ENCODE peak calls at places on chromosomes 7 and 10, in four cellular contexts. One of them, this sample, is unnamed.

GRCh38 chr10:88920198-88920597 is 32.4 kb downstream of the ACTA2 start:
- DNase-seq in heart left ventricle: no peak
- DNase-seq in right lobe of liver: no peak
- DNase-seq in HCT116: no peak
- DNase-seq in this sample: no peak

GRCh38 chr7:73909996-73910395 is 49.0 kb downstream of the TMEM270 start:
- DNase-seq in heart left ventricle: no peak
- DNase-seq in right lobe of liver: no peak
- DNase-seq in HCT116: no peak
- DNase-seq in this sample: no peak

GRCh38 chr7:43905954-43906326 is 456 bp downstream of the URGCP start:
- DNase-seq in heart left ventricle: peak; percentile 21
- DNase-seq in right lobe of liver: peak; percentile 33
- DNase-seq in HCT116: no peak
- DNase-seq in this sample: peak; percentile 38

GRCh38 chr7:44448456-44448855 is 42.0 kb downstream of the NUDCD3 start:
- DNase-seq in heart left ventricle: no peak
- DNase-seq in right lobe of liver: no peak
- DNase-seq in HCT116: no peak
- DNase-seq in this sample: no peak

GRCh38 chr10:88114368-88114767 is 250.9 kb downstream of the PTEN start:
- DNase-seq in heart left ventricle: peak; percentile 44
- DNase-seq in right lobe of liver: peak; percentile 41
- DNase-seq in HCT116: peak; percentile 35
- DNase-seq in this sample: peak; percentile 56

GRCh38 chr7:131945313-131945831 is 388.9 kb upstream of the PODXL start:
- DNase-seq in heart left ventricle: peak; percentile 23
- DNase-seq in right lobe of liver: peak; percentile 38
- DNase-seq in HCT116: peak; percentile 15
- DNase-seq in this sample: peak; percentile 38

GRCh38 chr10:9211228-9211627 is 1156.7 kb downstream of the GATA3 start:
- DNase-seq in heart left ventricle: no peak
- DNase-seq in right lobe of liver: no peak
- DNase-seq in HCT116: no peak
- DNase-seq in this sample: no peak

GRCh38 chr7:47905071-47905920 is 43.0 kb downstream of the PKD1L1 start:
- DNase-seq in heart left ventricle: no peak
- DNase-seq in right lobe of liver: no peak
- DNase-seq in HCT116: no peak
- DNase-seq in this sample: no peak

GRCh38 chr10:72387187-72387586 is 32.5 kb upstream of the DNAJB12 start:
- DNase-seq in heart left ventricle: no peak
- DNase-seq in right lobe of liver: no peak
- DNase-seq in HCT116: no peak
- DNase-seq in this sample: no peak

GRCh38 chr7:84912993-84913635 is 273.7 kb downstream of the SEMA3D start:
- DNase-seq in heart left ventricle: no peak
- DNase-seq in right lobe of liver: no peak
- DNase-seq in HCT116: no peak
- DNase-seq in this sample: no peak

GRCh38 chr10:126562209-126562680 is 108.2 kb downstream of the C10orf90 start:
- DNase-seq in heart left ventricle: no peak
- DNase-seq in right lobe of liver: no peak
- DNase-seq in HCT116: no peak
- DNase-seq in this sample: no peak

GRCh38 chr7:6409991-6410693 is 37.6 kb downstream of the DAGLB start:
- DNase-seq in heart left ventricle: no peak
- DNase-seq in right lobe of liver: no peak
- DNase-seq in HCT116: no peak
- DNase-seq in this sample: no peak

GRCh38 chr7:92292981-92293380 is 47.2 kb downstream of the ANKIB1 start:
- DNase-seq in heart left ventricle: no peak
- DNase-seq in right lobe of liver: no peak
- DNase-seq in HCT116: no peak
- DNase-seq in this sample: no peak

GRCh38 chr7:7103343-7104313 is 78.7 kb upstream of the C1GALT1 start:
- DNase-seq in heart left ventricle: no peak
- DNase-seq in right lobe of liver: no peak
- DNase-seq in HCT116: peak; percentile 48
- DNase-seq in this sample: no peak

GRCh38 chr7:32070406-32071360 is at the start of gene PDE1C:
- DNase-seq in heart left ventricle: peak; percentile 78
- DNase-seq in right lobe of liver: no peak
- DNase-seq in HCT116: no peak
- DNase-seq in this sample: peak; percentile 5

DNA sequence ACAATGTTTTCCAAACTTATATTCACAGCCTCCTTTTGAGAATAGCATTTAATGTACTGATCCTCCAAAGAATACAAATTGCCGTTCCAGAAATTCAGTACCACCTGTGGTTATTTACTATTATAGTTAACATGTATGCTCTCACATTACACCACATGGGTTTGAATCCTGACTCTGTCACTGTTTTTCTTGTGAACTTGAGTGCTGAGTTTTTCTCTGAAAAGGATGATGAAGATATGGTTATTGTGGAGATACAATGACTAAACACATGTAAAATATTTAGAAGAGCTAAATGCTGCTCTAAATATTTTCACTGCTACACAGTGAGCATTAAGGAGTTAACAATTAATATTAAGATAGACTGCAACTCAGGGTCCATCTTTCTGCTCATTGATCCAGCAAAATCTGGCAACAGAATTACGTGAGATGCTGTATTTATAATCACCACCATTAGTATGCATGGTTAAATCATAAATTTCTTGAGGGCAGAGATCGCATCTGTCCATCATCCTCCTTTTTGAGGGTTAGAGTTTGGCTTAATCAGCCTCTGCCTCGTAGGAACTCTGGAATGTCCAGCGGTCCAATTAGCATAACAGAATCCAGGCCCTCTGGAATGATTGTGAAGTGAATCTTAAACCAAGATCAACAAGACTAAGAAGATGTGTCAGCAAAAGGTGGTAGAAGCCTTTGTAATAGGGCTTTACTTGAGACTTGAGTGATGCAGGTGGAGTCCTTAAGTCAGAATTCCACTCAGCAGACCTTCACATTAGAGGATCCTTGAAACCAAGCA is 152.8 kb downstream of the MACC1 start:
- DNase-seq in heart left ventricle: no peak
- DNase-seq in right lobe of liver: no peak
- DNase-seq in HCT116: no peak
- DNase-seq in this sample: no peak
- H3K4me3 ChIP-seq in heart left ventricle: no peak overlapping the region
- H3K4me3 ChIP-seq in right lobe of liver: no peak overlapping the region
- H3K4me3 ChIP-seq in HCT116: no peak overlapping the region
- H3K4me3 ChIP-seq in this sample: no peak overlapping the region

GRCh38 chr10:80498039-80498832 is 39.5 kb upstream of the SH2D4B start:
- DNase-seq in heart left ventricle: no peak
- DNase-seq in right lobe of liver: no peak
- DNase-seq in HCT116: no peak
- DNase-seq in this sample: no peak

GRCh38 chr10:80497187-80498038 is 40.3 kb upstream of the SH2D4B start:
- DNase-seq in heart left ventricle: peak; percentile 66
- DNase-seq in right lobe of liver: peak; percentile 67
- DNase-seq in HCT116: no peak
- DNase-seq in this sample: no peak

GRCh38 chr10:80496555-80497172 is 41.0 kb upstream of the SH2D4B start:
- DNase-seq in heart left ventricle: no peak
- DNase-seq in right lobe of liver: no peak
- DNase-seq in HCT116: no peak
- DNase-seq in this sample: no peak

GRCh38 chr10:80500572-80501380 is 36.9 kb upstream of the SH2D4B start:
- DNase-seq in heart left ventricle: peak; percentile 73
- DNase-seq in right lobe of liver: no peak
- DNase-seq in HCT116: no peak
- DNase-seq in this sample: no peak

DNA sequence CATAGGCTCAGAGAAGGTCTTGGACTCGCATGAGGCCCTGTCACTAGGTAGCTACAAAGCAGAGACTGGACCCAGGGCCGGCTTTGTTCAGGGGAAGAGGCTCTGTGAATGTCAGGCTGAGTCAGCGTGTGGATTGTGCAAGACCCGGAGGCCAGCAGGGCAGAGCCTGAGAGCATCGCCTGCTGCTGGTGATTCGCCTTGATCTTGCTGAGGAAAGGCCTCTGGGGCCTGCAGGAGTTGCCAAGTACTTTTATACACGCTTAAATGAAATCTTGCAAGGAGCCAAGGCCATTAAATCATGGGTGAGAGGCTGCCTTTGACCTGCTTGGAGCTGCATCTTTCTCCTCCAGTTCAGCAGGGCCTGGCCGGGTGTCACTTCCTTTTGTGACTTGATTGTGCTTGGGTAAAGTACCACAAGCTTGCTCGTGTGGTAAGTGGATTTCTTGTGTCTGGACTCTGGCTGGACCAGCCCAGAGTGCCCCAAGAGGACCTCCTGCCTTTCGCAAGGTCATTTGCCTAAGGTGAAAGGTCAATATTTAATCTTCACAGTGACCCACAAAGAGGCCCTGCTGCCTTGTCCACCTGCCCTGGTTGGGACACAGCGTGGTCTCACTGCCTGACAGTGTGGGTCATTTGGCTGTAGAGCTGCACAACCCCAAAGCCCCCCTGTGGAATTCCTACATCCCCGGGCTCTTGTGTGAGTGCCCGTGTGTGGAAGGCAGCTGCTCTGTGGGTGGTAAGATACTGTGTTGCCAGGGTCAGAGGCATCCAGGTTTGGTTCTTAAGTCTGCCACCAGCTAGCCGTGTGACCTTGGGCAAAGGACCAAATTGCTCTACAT is 38.6 kb upstream of the SH2D4B start:
- DNase-seq in heart left ventricle: peak; percentile 83
- DNase-seq in right lobe of liver: peak; percentile 94
- DNase-seq in HCT116: peak; percentile 85
- DNase-seq in this sample: peak; percentile 92
- TF ChIP-seq POLR2A in heart left ventricle: no peak
- TF ChIP-seq POLR2A in right lobe of liver: no peak
- TF ChIP-seq POLR2A in HCT116: no peak
- TF ChIP-seq POLR2A in this sample: no peak

GRCh38 chr7:150968698-150969482 is 9.2 kb downstream of the KCNH2 start:
- DNase-seq in heart left ventricle: no peak
- DNase-seq in right lobe of liver: no peak
- DNase-seq in HCT116: no peak
- DNase-seq in this sample: no peak
- H3K4me1 ChIP-seq in heart left ventricle: peaks cover 96% of the 10 kb centered on the region
- H3K4me1 ChIP-seq in right lobe of liver: no peaks in the 10 kb centered on the region
- H3K4me1 ChIP-seq in HCT116: peaks cover 28% of the 10 kb centered on the region
- H3K4me1 ChIP-seq in this sample: no peaks in the 10 kb centered on the region

DNA sequence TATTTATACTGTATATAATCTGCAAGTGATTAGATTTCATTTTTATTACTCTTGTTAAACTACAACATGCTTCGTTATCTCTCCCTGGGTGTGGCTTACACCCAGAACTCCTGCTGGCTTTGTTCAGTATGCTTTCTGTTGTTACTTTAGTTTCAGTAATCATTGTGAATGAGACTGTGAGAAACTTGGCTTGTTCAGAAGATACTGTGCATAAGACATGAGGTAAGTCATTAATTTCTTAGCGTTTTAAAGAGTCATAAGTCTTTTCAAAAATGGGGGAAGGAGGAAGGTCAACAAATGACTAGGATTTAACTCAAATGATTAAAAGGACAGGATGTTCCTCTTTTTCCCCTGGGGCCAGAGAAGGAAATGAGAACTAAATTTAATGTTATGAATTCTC is 11.6 kb upstream of the ADD3 start:
- DNase-seq in heart left ventricle: no peak
- DNase-seq in right lobe of liver: no peak
- DNase-seq in HCT116: no peak
- DNase-seq in this sample: no peak
- H3K4me3 ChIP-seq in heart left ventricle: no peak overlapping the region
- H3K4me3 ChIP-seq in right lobe of liver: no peak overlapping the region
- H3K4me3 ChIP-seq in HCT116: no peak overlapping the region
- H3K4me3 ChIP-seq in this sample: no peak overlapping the region

DNA sequence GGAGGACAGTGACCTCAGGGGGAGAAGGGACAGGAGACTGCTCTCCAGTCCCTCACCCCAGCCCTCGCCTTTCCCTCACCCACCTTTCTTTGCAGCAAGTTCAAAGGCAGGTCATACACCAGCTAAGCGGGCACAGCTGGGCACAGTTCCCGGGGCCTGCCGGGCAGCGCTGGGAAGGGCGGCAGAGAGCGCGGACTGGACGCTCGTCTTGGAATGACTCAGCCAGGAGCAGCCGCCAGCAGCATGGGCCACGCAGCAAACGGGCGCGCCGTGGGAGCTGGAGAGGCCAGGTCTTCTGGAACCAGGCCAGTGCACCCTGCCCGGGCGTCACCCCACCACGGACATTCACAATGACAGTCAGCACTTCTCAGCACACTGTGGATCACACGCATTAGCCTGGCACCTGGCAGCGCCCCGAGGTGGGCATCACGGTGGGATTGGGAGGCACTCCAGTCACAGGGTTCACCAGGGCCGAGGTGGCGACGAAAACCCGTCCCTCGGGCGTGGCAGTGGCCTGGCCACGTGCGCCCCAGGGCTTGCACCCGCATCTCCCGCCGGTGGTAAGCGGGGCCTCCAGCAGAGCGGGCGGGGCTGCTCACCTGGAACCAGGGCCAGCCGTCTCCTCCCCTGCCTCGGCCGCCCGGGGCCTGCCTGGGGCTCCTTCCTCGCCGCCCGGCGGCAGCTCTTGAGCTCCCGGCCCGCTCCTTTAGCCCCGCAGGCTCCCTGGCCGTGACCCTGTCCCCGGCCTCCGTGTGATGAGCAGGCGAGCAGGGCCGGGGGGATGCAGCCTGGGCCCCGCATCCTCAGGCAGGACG is 29.0 kb upstream of the WDFY4 start:
- DNase-seq in heart left ventricle: peak; percentile 72
- DNase-seq in right lobe of liver: peak; percentile 94
- DNase-seq in HCT116: no peak
- DNase-seq in this sample: peak; percentile 91
- TF ChIP-seq POLR2A in heart left ventricle: no peak
- TF ChIP-seq POLR2A in right lobe of liver: no peak
- TF ChIP-seq POLR2A in HCT116: no peak
- TF ChIP-seq POLR2A in this sample: no peak

GRCh38 chr7:149686001-149686400 is 87.4 kb downstream of the ZNF467 start:
- DNase-seq in heart left ventricle: no peak
- DNase-seq in right lobe of liver: no peak
- DNase-seq in HCT116: no peak
- DNase-seq in this sample: no peak

GRCh38 chr7:149683898-149684297 is 89.5 kb downstream of the ZNF467 start:
- DNase-seq in heart left ventricle: no peak
- DNase-seq in right lobe of liver: no peak
- DNase-seq in HCT116: no peak
- DNase-seq in this sample: no peak

GRCh38 chr7:149686449-149686848 is 86.9 kb downstream of the ZNF467 start:
- DNase-seq in heart left ventricle: no peak
- DNase-seq in right lobe of liver: no peak
- DNase-seq in HCT116: no peak
- DNase-seq in this sample: no peak

GRCh38 chr7:149683191-149683590 is 90.2 kb downstream of the ZNF467 start:
- DNase-seq in heart left ventricle: no peak
- DNase-seq in right lobe of liver: no peak
- DNase-seq in HCT116: no peak
- DNase-seq in this sample: no peak

GRCh38 chr7:149685455-149685854 is 87.9 kb downstream of the ZNF467 start:
- DNase-seq in heart left ventricle: no peak
- DNase-seq in right lobe of liver: no peak
- DNase-seq in HCT116: no peak
- DNase-seq in this sample: no peak
- H3K4me1 ChIP-seq in heart left ventricle: no peaks in the 10 kb centered on the region
- H3K4me1 ChIP-seq in right lobe of liver: no peaks in the 10 kb centered on the region
- H3K4me1 ChIP-seq in HCT116: peaks cover 4% of the 10 kb centered on the region
- H3K4me1 ChIP-seq in this sample: no peaks in the 10 kb centered on the region

This sample was measured in thyroid gland.